ENCODE peak calls at places on chromosomes 12 and 14, in ten cellular contexts. I, S, H, W, Z, C, E, N, O and R are unnamed samples.

GRCh38 chr12:89064151-89064550 is 288.1 kb downstream of the DUSP6 start:
- DNase-seq in I (no peak), S (peak), H (no peak), W (no peak), Z (no peak), C (no peak), E (no peak), N (no peak), O (no peak), R (no peak)

GRCh38 chr12:125773033-125773432 is 707.8 kb downstream of the AACS start:
- DNase-seq in I (no peak), S (no peak), H (no peak), W (no peak), Z (no peak), C (no peak), E (no peak), N (no peak), O (no peak), R (no peak)

GRCh38 chr12:6345319-6346071 is 3.6 kb upstream of the TNFRSF1A start:
- DNase-seq in I (no peak), S (peak), H (peak), W (peak), Z (peak), C (peak), E (no peak), N (no peak), O (no peak), R (no peak)

GRCh38 chr12:108117163-108117849 is 11.8 kb upstream of the WSCD2 start:
- DNase-seq in I (no peak), S (peak), H (no peak), W (no peak), Z (no peak), C (no peak), E (no peak), N (no peak), O (no peak), R (no peak)

GRCh38 chr14:100407376-100408102 is 84.4 kb downstream of the SLC25A47 start:
- DNase-seq in I (no peak), S (no peak), H (no peak), W (no peak), Z (no peak), C (no peak), E (no peak), N (no peak), O (no peak), R (no peak)

GRCh38 chr14:45251912-45252311 is 1.1 kb downstream of the MIS18BP1 start:
- DNase-seq in I (no peak), S (no peak), H (peak), W (peak), Z (peak), C (no peak), E (no peak), N (no peak), O (no peak), R (peak)

GRCh38 chr12:108638997-108639822 is 5.5 kb upstream of the SELPLG start:
- DNase-seq in I (no peak), S (no peak), H (no peak), W (no peak), Z (no peak), C (no peak), E (no peak), N (no peak), O (no peak), R (no peak)

GRCh38 chr14:41609704-41610183 is 3.1 kb downstream of the LRFN5 start:
- DNase-seq in I (no peak), S (no peak), H (peak), W (no peak), Z (peak), C (peak), E (no peak), N (no peak), O (peak), R (peak)

GRCh38 chr14:31071151-31071550 is 45.0 kb upstream of the STRN3 start:
- DNase-seq in I (no peak), S (no peak), H (no peak), W (no peak), Z (no peak), C (no peak), E (no peak), N (no peak), O (no peak), R (no peak)

GRCh38 chr12:76153616-76154015 is 69.1 kb upstream of the NAP1L1 start:
- DNase-seq in I (no peak), S (no peak), H (no peak), W (no peak), Z (no peak), C (no peak), E (no peak), N (no peak), O (no peak), R (no peak)

GRCh38 chr14:68767248-68767645 is 25.6 kb downstream of the ZFP36L1 start:
- DNase-seq in I (no peak), S (no peak), H (no peak), W (no peak), Z (no peak), C (no peak), E (no peak), N (no peak), O (no peak), R (no peak)

GRCh38 chr12:12483438-12483837 is 79.2 kb downstream of the DUSP16 start:
- DNase-seq in I (no peak), S (no peak), H (no peak), W (no peak), Z (no peak), C (no peak), E (no peak), N (no peak), O (no peak), R (no peak)

GRCh38 chr12:110249105-110249504 is 31.9 kb upstream of the ATP2A2 start:
- DNase-seq in I (peak), S (no peak), H (no peak), W (peak), Z (no peak), C (no peak), E (no peak), N (no peak), O (no peak), R (no peak)

GRCh38 chr14:53951661-53952265 is 4.9 kb downstream of the BMP4 start:
- DNase-seq in I (no peak), S (no peak), H (no peak), W (no peak), Z (no peak), C (no peak), E (no peak), N (no peak), O (peak), R (no peak)

GRCh38 chr14:105168496-105168978 is at the start of gene JAG2:
- DNase-seq in I (peak), S (peak), H (peak), W (peak), Z (peak), C (no peak), E (no peak), N (peak), O (peak), R (peak)

GRCh38 chr12:48985475-48985897 is 7.4 kb downstream of the WNT1 start:
- DNase-seq in I (no peak), S (no peak), H (no peak), W (no peak), Z (no peak), C (no peak), E (no peak), N (no peak), O (peak), R (no peak)

GRCh38 chr12:97148941-97149559 is 242.0 kb downstream of the NEDD1 start:
- DNase-seq in I (no peak), S (no peak), H (peak), W (peak), Z (peak), C (no peak), E (no peak), N (no peak), O (peak), R (no peak)

GRCh38 chr14:64645220-64645891 is 58.9 kb upstream of the PLEKHG3 start:
- DNase-seq in I (no peak), S (no peak), H (peak), W (peak), Z (peak), C (peak), E (peak), N (no peak), O (no peak), R (no peak)

GRCh38 chr12:6548556-6549378 is 7.1 kb downstream of the IFFO1 start:
- DNase-seq in I (no peak), S (no peak), H (peak), W (peak), Z (peak), C (no peak), E (peak), N (no peak), O (no peak), R (no peak)

GRCh38 chr14:59306775-59307174 is 118.3 kb downstream of the DAAM1 start:
- DNase-seq in I (no peak), S (peak), H (peak), W (peak), Z (peak), C (no peak), E (no peak), N (no peak), O (no peak), R (no peak)

GRCh38 chr12:93302331-93303229 is 75.1 kb upstream of the NUDT4 start:
- DNase-seq in I (no peak), S (no peak), H (peak), W (peak), Z (peak), C (peak), E (no peak), N (no peak), O (no peak), R (no peak)

GRCh38 chr12:6207254-6207942 is 7.2 kb downstream of the CD9 start:
- DNase-seq in I (no peak), S (no peak), H (no peak), W (no peak), Z (no peak), C (no peak), E (no peak), N (no peak), O (no peak), R (no peak)

GRCh38 chr12:19482551-19483109 is 43.3 kb downstream of the AEBP2 start:
- DNase-seq in I (no peak), S (no peak), H (peak), W (peak), Z (peak), C (no peak), E (no peak), N (peak), O (no peak), R (no peak)

GRCh38 chr14:77965919-77966435 is 166.1 kb downstream of the ADCK1 start:
- DNase-seq in I (no peak), S (no peak), H (peak), W (peak), Z (peak), C (no peak), E (peak), N (no peak), O (no peak), R (peak)

GRCh38 chr14:60514378-60515243 is 5.7 kb downstream of the SIX6 start:
- DNase-seq in I (peak), S (no peak), H (no peak), W (no peak), Z (no peak), C (no peak), E (no peak), N (no peak), O (no peak), R (peak)

GRCh38 chr12:130162267-130162666 is at the start of gene FZD10:
- DNase-seq in I (no peak), S (no peak), H (no peak), W (no peak), Z (no peak), C (peak), E (no peak), N (no peak), O (peak), R (no peak)

GRCh38 chr14:59905193-59905592 is 14.8 kb upstream of the LRRC9 start:
- DNase-seq in I (no peak), S (no peak), H (peak), W (peak), Z (no peak), C (no peak), E (no peak), N (no peak), O (no peak), R (no peak)

GRCh38 chr12:94954029-94954685 is 49.3 kb downstream of the NDUFA12 start:
- DNase-seq in I (peak), S (peak), H (peak), W (peak), Z (peak), C (no peak), E (no peak), N (no peak), O (no peak), R (no peak)

GRCh38 chr14:74309125-74309654 is 6.5 kb upstream of the ABCD4 start:
- DNase-seq in I (no peak), S (no peak), H (no peak), W (no peak), Z (no peak), C (no peak), E (no peak), N (no peak), O (no peak), R (no peak)